ENCODE peak calls at places on chromosomes 7 and 10, in seven cellular contexts. One of them, this sample, is unnamed.

GRCh38 chr10:89213191-89213808 is 6.2 kb upstream of the CH25H start:
- DNase-seq in sigmoid colon: no peak
- DNase-seq in left ventricle myocardium inferior: no peak
- DNase-seq in upper lobe of right lung: no peak
- DNase-seq in Peyer's patch: no peak
- DNase-seq in Panc1: peak; percentile 12
- DNase-seq in epithelial cell of esophagus: peak; percentile 48
- DNase-seq in this sample: no peak

GRCh38 chr10:62253704-62254103 is 14.9 kb downstream of the RTKN2 start:
- DNase-seq in Peyer's patch: no peak
- DNase-seq in epithelial cell of esophagus: no peak
- DNase-seq in sigmoid colon: no peak
- DNase-seq in upper lobe of right lung: no peak
- DNase-seq in Panc1: no peak
- DNase-seq in left ventricle myocardium inferior: no peak
- DNase-seq in this sample: no peak

GRCh38 chr7:76294344-76295024 is 8.0 kb upstream of the HSPB1 start:
- DNase-seq in Panc1: no peak
- DNase-seq in epithelial cell of esophagus: peak; percentile 98
- DNase-seq in left ventricle myocardium inferior: peak; percentile 98
- DNase-seq in sigmoid colon: peak; percentile 99
- DNase-seq in Peyer's patch: peak; percentile 95
- DNase-seq in upper lobe of right lung: peak; percentile 98
- DNase-seq in this sample: peak; percentile 96

GRCh38 chr7:137717811-137718271 is 128.9 kb downstream of the DGKI start:
- DNase-seq in sigmoid colon: no peak
- DNase-seq in upper lobe of right lung: no peak
- DNase-seq in Panc1: no peak
- DNase-seq in epithelial cell of esophagus: peak; percentile 54
- DNase-seq in left ventricle myocardium inferior: no peak
- DNase-seq in Peyer's patch: no peak
- DNase-seq in this sample: no peak

GRCh38 chr10:8404721-8405120 is 350.2 kb downstream of the GATA3 start:
- DNase-seq in sigmoid colon: no peak
- DNase-seq in upper lobe of right lung: no peak
- DNase-seq in Peyer's patch: no peak
- DNase-seq in epithelial cell of esophagus: no peak
- DNase-seq in Panc1: no peak
- DNase-seq in left ventricle myocardium inferior: no peak
- DNase-seq in this sample: no peak

GRCh38 chr10:78299861-78300453 is 266.3 kb downstream of the RPS24 start:
- DNase-seq in sigmoid colon: peak; percentile 75
- DNase-seq in Peyer's patch: no peak
- DNase-seq in Panc1: no peak
- DNase-seq in upper lobe of right lung: peak; percentile 58
- DNase-seq in epithelial cell of esophagus: no peak
- DNase-seq in left ventricle myocardium inferior: no peak
- DNase-seq in this sample: peak; percentile 32

GRCh38 chr10:74924251-74924954 is 98.0 kb downstream of the KAT6B start:
- DNase-seq in Peyer's patch: no peak
- DNase-seq in epithelial cell of esophagus: peak; percentile 95
- DNase-seq in sigmoid colon: no peak
- DNase-seq in upper lobe of right lung: no peak
- DNase-seq in left ventricle myocardium inferior: no peak
- DNase-seq in Panc1: peak; percentile 79
- DNase-seq in this sample: no peak

GRCh38 chr10:132470306-132471124 is 67.1 kb upstream of the INPP5A start:
- DNase-seq in left ventricle myocardium inferior: peak; percentile 6
- DNase-seq in epithelial cell of esophagus: no peak
- DNase-seq in sigmoid colon: no peak
- DNase-seq in Panc1: no peak
- DNase-seq in Peyer's patch: no peak
- DNase-seq in upper lobe of right lung: no peak
- DNase-seq in this sample: peak; percentile 48

GRCh38 chr7:112707655-112708054 is 82.5 kb downstream of the TMEM168 start:
- DNase-seq in Panc1: no peak
- DNase-seq in epithelial cell of esophagus: no peak
- DNase-seq in Peyer's patch: no peak
- DNase-seq in sigmoid colon: no peak
- DNase-seq in upper lobe of right lung: no peak
- DNase-seq in left ventricle myocardium inferior: no peak
- DNase-seq in this sample: no peak

GRCh38 chr7:100785878-100786277 is 41.4 kb downstream of the EPHB4 start:
- DNase-seq in left ventricle myocardium inferior: no peak
- DNase-seq in Peyer's patch: no peak
- DNase-seq in sigmoid colon: no peak
- DNase-seq in Panc1: no peak
- DNase-seq in epithelial cell of esophagus: no peak
- DNase-seq in upper lobe of right lung: no peak
- DNase-seq in this sample: no peak

GRCh38 chr7:100781255-100781654 is 46.1 kb downstream of the EPHB4 start:
- DNase-seq in left ventricle myocardium inferior: no peak
- DNase-seq in sigmoid colon: no peak
- DNase-seq in Panc1: no peak
- DNase-seq in Peyer's patch: no peak
- DNase-seq in upper lobe of right lung: no peak
- DNase-seq in epithelial cell of esophagus: no peak
- DNase-seq in this sample: no peak

GRCh38 chr7:100783804-100784203 is 43.5 kb downstream of the EPHB4 start:
- DNase-seq in Peyer's patch: no peak
- DNase-seq in left ventricle myocardium inferior: no peak
- DNase-seq in epithelial cell of esophagus: no peak
- DNase-seq in sigmoid colon: no peak
- DNase-seq in Panc1: no peak
- DNase-seq in upper lobe of right lung: no peak
- DNase-seq in this sample: no peak

GRCh38 chr7:100789055-100789454 is 38.3 kb downstream of the EPHB4 start:
- DNase-seq in left ventricle myocardium inferior: no peak
- DNase-seq in sigmoid colon: no peak
- DNase-seq in Panc1: no peak
- DNase-seq in upper lobe of right lung: no peak
- DNase-seq in Peyer's patch: no peak
- DNase-seq in epithelial cell of esophagus: no peak
- DNase-seq in this sample: no peak

DNA sequence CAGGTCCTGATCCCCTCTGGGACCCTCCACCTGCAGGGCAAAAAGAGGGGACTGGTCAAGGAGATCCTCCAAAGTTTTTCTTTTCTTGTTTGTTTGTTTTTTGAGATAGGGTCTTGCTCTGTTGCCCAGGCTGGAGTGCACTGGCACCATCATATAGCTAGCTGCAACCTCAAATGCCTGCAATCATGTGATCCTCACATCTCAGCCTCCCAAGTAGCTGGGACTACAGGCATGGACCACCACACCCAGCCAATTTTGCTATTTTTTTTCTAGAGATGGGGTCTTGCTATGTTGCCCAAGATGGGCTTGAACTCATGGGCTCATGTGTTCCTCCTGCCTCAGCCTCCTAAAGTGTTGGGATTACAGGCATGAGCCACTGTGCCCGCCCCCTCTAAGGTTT is 41.0 kb downstream of the EPHB4 start:
- DNase-seq in epithelial cell of esophagus: no peak
- DNase-seq in Peyer's patch: no peak
- DNase-seq in left ventricle myocardium inferior: no peak
- DNase-seq in upper lobe of right lung: no peak
- DNase-seq in sigmoid colon: no peak
- DNase-seq in Panc1: no peak
- DNase-seq in this sample: no peak
- TF ChIP-seq CTCF in epithelial cell of esophagus: no peak
- TF ChIP-seq CTCF in Peyer's patch: no peak
- TF ChIP-seq CTCF in left ventricle myocardium inferior: no peak
- TF ChIP-seq CTCF in upper lobe of right lung: no peak
- TF ChIP-seq CTCF in sigmoid colon: no peak
- TF ChIP-seq CTCF in Panc1: no peak
- TF ChIP-seq CTCF in this sample: no peak

GRCh38 chr7:44083796-44084195 is 1.5 kb upstream of the POLM start:
- DNase-seq in Panc1: no peak
- DNase-seq in sigmoid colon: no peak
- DNase-seq in Peyer's patch: no peak
- DNase-seq in left ventricle myocardium inferior: no peak
- DNase-seq in upper lobe of right lung: no peak
- DNase-seq in epithelial cell of esophagus: no peak
- DNase-seq in this sample: no peak

GRCh38 chr7:44084695-44085094 is 2.4 kb upstream of the POLM start:
- DNase-seq in upper lobe of right lung: no peak
- DNase-seq in epithelial cell of esophagus: no peak
- DNase-seq in left ventricle myocardium inferior: peak; percentile 4
- DNase-seq in sigmoid colon: no peak
- DNase-seq in Peyer's patch: no peak
- DNase-seq in Panc1: no peak
- DNase-seq in this sample: no peak

GRCh38 chr7:44086627-44087026 is 4.3 kb upstream of the POLM start:
- DNase-seq in Panc1: no peak
- DNase-seq in Peyer's patch: no peak
- DNase-seq in sigmoid colon: no peak
- DNase-seq in left ventricle myocardium inferior: no peak
- DNase-seq in upper lobe of right lung: no peak
- DNase-seq in epithelial cell of esophagus: no peak
- DNase-seq in this sample: no peak

GRCh38 chr7:44087914-44088838 is 5.8 kb upstream of the POLM start:
- DNase-seq in upper lobe of right lung: no peak
- DNase-seq in epithelial cell of esophagus: peak; percentile 41
- DNase-seq in Peyer's patch: no peak
- DNase-seq in Panc1: no peak
- DNase-seq in left ventricle myocardium inferior: peak; percentile 73
- DNase-seq in sigmoid colon: peak; percentile 86
- DNase-seq in this sample: peak; percentile 85

DNA sequence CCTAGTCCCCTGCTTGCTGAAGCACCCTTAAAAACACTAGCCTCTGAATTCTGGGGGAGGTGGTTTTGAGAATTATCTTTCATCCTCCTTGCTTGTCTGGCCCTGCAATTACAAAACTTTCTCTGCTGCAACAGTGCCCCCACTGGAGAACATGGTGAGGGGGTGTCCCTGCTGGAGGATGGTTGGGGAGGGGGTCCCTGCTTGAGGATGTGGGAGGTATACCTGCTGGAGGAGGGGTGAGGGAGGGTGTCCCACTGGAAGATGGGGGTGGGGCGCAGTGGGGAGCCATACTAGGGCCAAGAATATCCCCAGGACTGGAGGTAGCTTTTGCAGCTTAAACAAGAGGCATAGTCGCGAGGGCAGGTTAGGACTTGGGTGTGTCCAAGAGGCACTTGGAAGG is 3.2 kb upstream of the POLM start:
- DNase-seq in Panc1: no peak
- DNase-seq in upper lobe of right lung: no peak
- DNase-seq in Peyer's patch: no peak
- DNase-seq in epithelial cell of esophagus: no peak
- DNase-seq in sigmoid colon: no peak
- DNase-seq in left ventricle myocardium inferior: peak; percentile 10
- DNase-seq in this sample: no peak
- TF ChIP-seq CTCF in Panc1: no peak
- TF ChIP-seq CTCF in upper lobe of right lung: no peak
- TF ChIP-seq CTCF in Peyer's patch: no peak
- TF ChIP-seq CTCF in epithelial cell of esophagus: no peak
- TF ChIP-seq CTCF in sigmoid colon: no peak
- TF ChIP-seq CTCF in left ventricle myocardium inferior: no peak
- TF ChIP-seq CTCF in this sample: peak; percentile 44

DNA sequence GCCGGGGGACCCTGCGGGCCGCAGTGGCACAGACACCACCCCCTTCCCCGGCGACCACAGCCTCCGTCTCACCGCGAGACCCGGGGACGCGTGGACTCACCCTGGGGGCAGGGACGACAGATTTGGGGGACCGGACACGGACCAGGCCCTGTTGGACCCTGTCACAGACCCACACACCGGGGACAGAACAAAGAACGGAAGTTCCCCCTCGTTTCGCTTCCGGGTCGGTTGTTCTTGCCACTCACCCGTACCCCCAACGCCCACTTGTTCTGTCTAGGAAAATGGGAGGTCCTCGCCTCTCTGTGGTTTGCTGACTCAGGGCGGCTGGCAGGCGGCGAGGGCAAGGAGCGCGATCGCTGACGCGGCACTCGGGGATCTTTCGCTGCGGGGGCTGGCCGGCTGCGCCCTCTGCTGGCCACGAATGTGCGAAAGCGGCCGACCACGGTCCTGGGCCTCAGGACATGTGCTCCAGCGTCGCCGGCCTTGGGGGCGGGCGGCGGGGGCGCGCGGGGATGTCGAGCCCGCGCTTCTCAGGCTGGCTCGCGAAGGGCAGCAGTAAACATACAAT is at the start of gene ZNF3:
- DNase-seq in epithelial cell of esophagus: peak; percentile 99
- DNase-seq in sigmoid colon: peak; percentile 99
- DNase-seq in Peyer's patch: peak; percentile 98
- DNase-seq in upper lobe of right lung: peak; percentile 99
- DNase-seq in left ventricle myocardium inferior: peak; percentile 97
- DNase-seq in Panc1: peak; percentile 100
- DNase-seq in this sample: peak; percentile 99
- TF ChIP-seq CTCF in epithelial cell of esophagus: peak; percentile 65
- TF ChIP-seq CTCF in sigmoid colon: peak; percentile 89
- TF ChIP-seq CTCF in Peyer's patch: peak; percentile 97
- TF ChIP-seq CTCF in upper lobe of right lung: peak; percentile 93
- TF ChIP-seq CTCF in left ventricle myocardium inferior: peak; percentile 97
- TF ChIP-seq CTCF in Panc1: peak; percentile 98
- TF ChIP-seq CTCF in this sample: peak; percentile 97

DNA sequence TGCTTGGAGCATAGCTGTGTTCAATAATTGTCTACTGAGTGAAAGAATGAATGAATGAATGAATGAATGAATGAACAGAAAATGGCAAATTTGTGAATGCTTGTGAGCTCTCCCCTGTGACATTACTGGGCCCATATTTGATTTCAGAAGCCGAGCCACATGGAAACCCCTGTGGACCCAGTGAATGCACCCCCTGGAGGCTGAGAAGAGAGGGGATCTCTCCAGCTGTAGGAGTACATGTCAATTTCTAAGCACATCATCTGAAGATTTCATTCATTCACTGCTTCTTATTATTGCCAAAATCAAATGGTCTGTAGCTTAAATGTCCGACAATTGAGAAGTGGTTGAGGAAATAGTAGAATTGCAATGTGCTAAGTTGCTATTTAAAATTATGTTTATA is 58.3 kb upstream of the DOCK1 start:
- DNase-seq in sigmoid colon: no peak
- DNase-seq in Peyer's patch: no peak
- DNase-seq in Panc1: no peak
- DNase-seq in epithelial cell of esophagus: no peak
- DNase-seq in left ventricle myocardium inferior: no peak
- DNase-seq in upper lobe of right lung: no peak
- DNase-seq in this sample: no peak
- TF ChIP-seq CTCF in sigmoid colon: no peak
- TF ChIP-seq CTCF in Peyer's patch: no peak
- TF ChIP-seq CTCF in Panc1: no peak
- TF ChIP-seq CTCF in epithelial cell of esophagus: no peak
- TF ChIP-seq CTCF in left ventricle myocardium inferior: no peak
- TF ChIP-seq CTCF in upper lobe of right lung: no peak
- TF ChIP-seq CTCF in this sample: peak; percentile 31

This sample was measured in chondrocyte.